ENCODE peak calls at places on chromosomes 16 and 17, in four cellular contexts. L, W, R and O are unnamed samples.

GRCh38 chr16:66935319-66936011 is at the start of gene CES2:
- DNase-seq in R (no peak), W (peak), L (no peak), O (peak)

GRCh38 chr17:46818319-46818928 is at the start of gene WNT3:
- DNase-seq in L (peak), R (peak), W (no peak), O (no peak)

GRCh38 chr16:82181456-82182185 is 11.6 kb upstream of the MPHOSPH6 start:
- DNase-seq in L (no peak), W (no peak), R (no peak), O (no peak)

GRCh38 chr16:11978080-11978479 is 1.5 kb downstream of the SNX29 start:
- DNase-seq in L (no peak), R (no peak), W (no peak), O (no peak)

GRCh38 chr16:85401917-85402766 is 211.0 kb upstream of the GSE1 start:
- DNase-seq in R (no peak), L (peak), W (no peak), O (no peak)

GRCh38 chr17:79842656-79843474 is 3.6 kb upstream of the CBX4 start:
- DNase-seq in W (no peak), L (peak), R (no peak), O (peak)

GRCh38 chr17:19415806-19416775 is 5.1 kb downstream of the RNF112 start:
- DNase-seq in W (no peak), L (no peak), R (no peak), O (no peak)

GRCh38 chr17:70655179-70655578 is 485.8 kb downstream of the KCNJ2 start:
- DNase-seq in W (no peak), R (no peak), L (no peak), O (no peak)

GRCh38 chr17:57281887-57282653 is 25.7 kb downstream of the MSI2 start:
- DNase-seq in R (no peak), L (no peak), W (no peak), O (no peak)

GRCh38 chr16:66204761-66205160 is 161.7 kb upstream of the CDH5 start:
- DNase-seq in W (no peak), R (no peak), L (no peak), O (no peak)

GRCh38 chr17:64632606-64633005 is 29.5 kb downstream of the SMURF2 start:
- DNase-seq in W (peak), L (no peak), R (no peak), O (peak)

GRCh38 chr17:64628641-64629040 is 33.5 kb downstream of the SMURF2 start:
- DNase-seq in L (no peak), W (no peak), R (no peak), O (no peak)

GRCh38 chr17:64630309-64631223 is 31.5 kb downstream of the SMURF2 start:
- DNase-seq in R (no peak), W (no peak), L (no peak), O (no peak)

GRCh38 chr17:64634217-64634616 is 27.9 kb downstream of the SMURF2 start:
- DNase-seq in W (no peak), R (no peak), L (no peak), O (no peak)

GRCh38 chr17:64632193-64632592 is 29.9 kb downstream of the SMURF2 start:
- DNase-seq in L (no peak), R (no peak), W (no peak), O (no peak)
- H3K18ac ChIP-seq in L (no peak), R (no peak), W (peak), O (peak)

DNA sequence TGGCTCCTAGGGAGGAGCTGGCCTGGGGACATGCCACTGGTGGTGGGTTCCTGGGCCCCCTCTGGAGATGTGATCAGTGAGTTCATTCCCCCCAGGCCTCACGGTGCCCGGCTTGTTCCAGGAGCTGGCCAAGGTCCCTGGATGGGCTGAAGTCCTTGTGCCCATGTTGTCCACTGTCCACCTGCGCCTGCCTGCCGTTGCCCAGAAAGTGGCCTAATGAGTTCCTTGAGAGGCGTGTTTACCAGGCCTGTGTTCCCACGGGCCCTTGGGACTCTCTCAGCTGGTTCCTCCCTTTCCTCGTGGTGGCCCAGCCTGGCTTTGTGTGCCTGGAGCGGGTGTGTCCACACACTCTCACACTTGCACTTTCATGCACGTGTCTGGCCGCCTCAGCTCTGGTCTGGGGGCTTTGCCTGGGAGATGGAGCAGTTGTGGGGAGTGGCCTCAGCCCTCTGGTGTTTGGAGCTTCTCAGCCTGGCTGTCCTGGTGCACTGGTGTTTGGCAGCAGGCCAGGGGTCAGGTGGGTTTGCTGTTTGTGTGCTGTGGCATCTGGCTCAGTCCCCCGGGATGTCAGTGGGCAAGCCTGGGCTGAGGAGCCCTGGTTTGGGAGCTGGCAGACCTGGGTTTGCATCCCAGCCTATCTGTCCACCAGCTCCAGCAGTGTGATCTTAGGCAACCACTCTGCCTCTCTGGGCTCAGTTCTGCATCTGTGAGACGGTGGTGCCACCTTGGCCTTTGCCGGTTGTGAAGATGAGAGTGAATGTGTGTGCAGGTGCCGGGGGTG is 18.0 kb downstream of the ADCY7 start:
- DNase-seq in L (no peak), R (no peak), W (no peak), O (no peak)
- H2BK5ac ChIP-seq in L (no peak), R (no peak), W (no peak), O (no peak)

GRCh38 chr16:2308089-2308962 is 32.2 kb downstream of the ABCA3 start:
- DNase-seq in L (no peak), W (no peak), R (no peak), O (no peak)
- H3K18ac ChIP-seq in L (no peak), W (no peak), R (no peak), O (no peak)

DNA sequence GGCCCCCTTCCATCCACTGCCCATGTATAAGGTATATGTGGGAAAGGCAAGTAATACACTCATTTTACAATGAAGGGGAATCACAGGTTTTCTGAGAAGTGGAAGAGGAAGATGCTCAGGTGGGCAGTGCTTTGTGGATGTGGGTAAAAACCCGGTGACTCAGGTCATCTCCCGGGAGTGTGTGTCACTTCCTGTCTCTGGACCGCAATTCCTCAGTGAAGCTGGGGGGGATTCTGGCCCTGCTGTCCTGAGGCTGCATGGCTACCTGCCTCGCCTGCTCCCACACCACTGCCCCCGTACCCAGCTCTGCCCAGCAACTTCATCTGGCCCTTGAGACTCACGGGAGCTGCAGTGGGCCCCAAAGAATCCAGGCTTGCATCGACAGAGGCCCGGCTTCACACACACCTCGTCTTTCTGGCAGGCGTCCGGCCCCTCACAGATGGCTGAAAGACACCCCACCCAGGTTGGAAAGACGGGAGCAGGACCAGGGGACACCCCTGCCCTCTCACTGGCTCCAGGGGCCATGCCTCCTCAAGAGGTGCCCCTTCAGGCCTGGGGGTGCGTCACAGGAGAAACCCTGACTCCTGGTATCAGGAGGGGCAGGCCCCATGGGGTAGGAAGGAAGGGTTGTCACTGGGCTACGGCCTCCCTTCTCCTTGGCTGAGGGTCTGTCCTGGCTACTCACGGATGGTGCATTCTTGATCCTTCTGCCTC is 882 bp downstream of the SCARF1 start:
- DNase-seq in R (no peak), W (peak), L (no peak), O (peak)
- H2BK5ac ChIP-seq in R (no peak), W (peak), L (peak), O (no peak)

GRCh38 chr16:89170346-89171215 is 967 bp upstream of the CDH15 start:
- DNase-seq in L (peak), R (peak), W (no peak), O (no peak)
- H3K18ac ChIP-seq in L (no peak), R (no peak), W (no peak), O (peak)

GRCh38 chr16:78611318-78611717 is 511.9 kb downstream of the WWOX start:
- DNase-seq in W (no peak), L (no peak), R (no peak), O (no peak)

GRCh38 chr16:78607022-78607421 is 507.6 kb downstream of the WWOX start:
- DNase-seq in W (no peak), L (no peak), R (no peak), O (no peak)

GRCh38 chr16:78608305-78608776 is 508.9 kb downstream of the WWOX start:
- DNase-seq in R (peak), L (no peak), W (no peak), O (peak)

GRCh38 chr16:78607465-78607864 is 508.0 kb downstream of the WWOX start:
- DNase-seq in W (no peak), R (peak), L (no peak), O (peak)

GRCh38 chr16:78609542-78610253 is 510.2 kb downstream of the WWOX start:
- DNase-seq in R (no peak), W (no peak), L (no peak), O (peak)
- H2BK5ac ChIP-seq in R (no peak), W (no peak), L (no peak), O (no peak)